ENCODE peak calls at places on chromosomes 2 and 18, in eight cellular contexts. P is endothelial cell of umbilical vein, R is astrocyte of the spinal cord, G is foreskin fibroblast, M is GM23248, H is skeletal muscle cell, T is A549, D is HepG2. K is an unnamed sample.

GRCh38 chr18:292271-292670 is 24.4 kb upstream of the THOC1 start:
- DNase-seq in G (peak), M (peak), H (no peak), D (no peak), P (peak), T (no peak), R (peak), K (no peak)

GRCh38 chr2:172000696-172001361 is 1.1 kb downstream of the METAP1D start:
- DNase-seq in D (no peak), T (no peak), M (peak), G (no peak), R (no peak), P (no peak), H (no peak), K (no peak)

GRCh38 chr2:129491251-129491817 is 488.1 kb upstream of the RAB6C start:
- DNase-seq in G (no peak), T (no peak), D (no peak), P (no peak), H (no peak), M (no peak), R (no peak), K (no peak)

GRCh38 chr2:130355181-130355577 is 677 bp upstream of the PTPN18 start:
- DNase-seq in T (no peak), D (no peak), H (no peak), G (no peak), R (no peak), P (no peak), M (peak), K (no peak)

GRCh38 chr2:43538034-43538670 is 57.7 kb downstream of the THADA start:
- DNase-seq in G (peak), D (no peak), M (peak), T (no peak), P (no peak), R (no peak), H (no peak), K (no peak)

GRCh38 chr2:105437708-105438103 is 38.9 kb upstream of the FHL2 start:
- DNase-seq in R (peak), M (peak), P (no peak), H (no peak), G (peak), T (no peak), D (no peak), K (no peak)

GRCh38 chr2:187862715-187863114 is 308.5 kb upstream of the TFPI start:
- DNase-seq in P (no peak), D (no peak), R (no peak), H (no peak), G (no peak), T (no peak), M (no peak), K (no peak)

GRCh38 chr2:9179572-9180201 is 26.9 kb upstream of the ASAP2 start:
- DNase-seq in R (peak), G (peak), M (peak), P (peak), D (peak), H (peak), T (peak), K (no peak)

GRCh38 chr2:197559656-197560055 is 43.8 kb downstream of the MOB4 start:
- DNase-seq in R (peak), P (no peak), H (no peak), D (no peak), M (no peak), T (no peak), G (no peak), K (no peak)

GRCh38 chr2:60470340-60470739 is 83.1 kb downstream of the BCL11A start:
- DNase-seq in P (no peak), D (no peak), H (no peak), M (no peak), R (no peak), G (no peak), T (no peak), K (no peak)

GRCh38 chr2:99854236-99854852 is 288.0 kb downstream of the AFF3 start:
- DNase-seq in M (no peak), P (no peak), G (no peak), H (no peak), T (no peak), D (no peak), R (no peak), K (no peak)

GRCh38 chr2:151437630-151438029 is 27.9 kb downstream of the RIF1 start:
- DNase-seq in G (peak), T (peak), M (peak), P (peak), D (no peak), R (peak), H (no peak), K (no peak)

GRCh38 chr2:12548906-12549305 is 167.8 kb upstream of the TRIB2 start:
- DNase-seq in H (no peak), G (peak), M (peak), P (no peak), R (no peak), D (no peak), T (no peak), K (no peak)

GRCh38 chr2:219251656-219252055 is 1.4 kb upstream of the TUBA4B start:
- DNase-seq in P (no peak), R (no peak), G (peak), M (peak), H (no peak), T (no peak), D (no peak), K (no peak)

GRCh38 chr2:146128216-146128615 is 1608.3 kb upstream of the ZEB2 start:
- DNase-seq in D (no peak), R (no peak), T (no peak), M (no peak), H (no peak), P (no peak), G (no peak), K (no peak)

GRCh38 chr18:48412339-48412929 is 3.3 kb upstream of the ZBTB7C start:
- DNase-seq in D (peak), G (peak), M (peak), P (peak), R (no peak), T (peak), H (no peak), K (no peak)

GRCh38 chr2:209331291-209331844 is 92.5 kb upstream of the MAP2 start:
- DNase-seq in P (peak), H (no peak), T (peak), D (peak), G (peak), R (peak), M (peak), K (peak)

GRCh38 chr18:3441290-3441689 is 8.7 kb upstream of the TGIF1 start:
- DNase-seq in M (peak), R (peak), T (peak), P (peak), H (no peak), D (peak), G (peak), K (no peak)

GRCh38 chr2:185984670-185985069 is 246.1 kb downstream of the FSIP2 start:
- DNase-seq in M (no peak), R (peak), H (peak), D (no peak), P (no peak), G (peak), T (no peak), K (no peak)

GRCh38 chr18:79523221-79523737 is 127.5 kb downstream of the NFATC1 start:
- DNase-seq in R (no peak), M (no peak), G (no peak), P (no peak), T (no peak), H (no peak), D (no peak), K (no peak)

GRCh38 chr18:3447035-3447894 is 2.7 kb upstream of the TGIF1 start:
- DNase-seq in R (peak), M (peak), G (peak), D (no peak), H (no peak), T (no peak), P (peak), K (no peak)

GRCh38 chr2:95323347-95324155 is 26.4 kb downstream of the KCNIP3 start:
- DNase-seq in R (no peak), T (peak), D (peak), G (peak), M (peak), H (no peak), P (no peak), K (no peak)

GRCh38 chr2:64325477-64325851 is 128.5 kb upstream of the LGALSL start:
- DNase-seq in T (no peak), R (no peak), M (peak), P (no peak), D (no peak), H (no peak), G (peak), K (no peak)

GRCh38 chr2:152743004-152743403 is 24.6 kb downstream of the ARL6IP6 start:
- DNase-seq in R (no peak), D (peak), H (no peak), G (no peak), M (peak), T (peak), P (peak), K (no peak)

GRCh38 chr2:59196511-59196910 is 955.4 kb upstream of the FANCL start:
- DNase-seq in R (peak), T (no peak), D (no peak), G (peak), M (peak), H (peak), P (no peak), K (no peak)

GRCh38 chr18:21851327-21851961 is 110.9 kb downstream of the MIB1 start:
- DNase-seq in P (peak), G (peak), R (peak), M (peak), T (peak), H (no peak), D (no peak), K (no peak)

GRCh38 chr2:168559187-168559586 is 103.1 kb downstream of the CERS6 start:
- DNase-seq in G (peak), R (no peak), P (no peak), H (no peak), M (no peak), D (no peak), T (peak), K (peak)

GRCh38 chr2:237280235-237280634 is 133.7 kb downstream of the COL6A3 start:
- DNase-seq in R (peak), T (no peak), M (peak), D (no peak), H (peak), G (peak), P (no peak), K (no peak)

DNA sequence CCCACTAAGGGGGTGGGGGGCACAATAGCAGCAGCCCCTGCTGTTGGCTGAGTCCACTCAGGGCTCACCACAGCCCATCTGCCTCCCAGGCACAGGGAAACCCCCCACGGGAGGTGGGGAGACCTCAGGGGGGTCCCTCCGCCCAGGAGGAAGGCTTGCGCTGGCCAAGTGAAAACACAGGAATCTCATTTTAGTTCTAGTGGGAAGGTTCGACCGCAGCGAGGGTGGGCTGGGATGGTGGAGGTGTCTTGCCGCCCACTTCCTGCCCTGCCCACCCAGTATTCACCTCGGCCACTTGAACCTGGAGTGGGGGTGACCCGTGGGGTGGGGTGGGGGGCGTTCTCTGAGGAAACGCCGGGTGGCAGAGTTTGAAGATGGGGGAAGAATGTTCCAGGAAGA is 6.9 kb upstream of the BOK start:
- DNase-seq in M (no peak), T (no peak), D (no peak), H (no peak), G (no peak), R (no peak), P (no peak), K (no peak)
- H3K4me3 ChIP-seq in M (no peak), T (no peak), D (peak), H (no peak), G (no peak), R (no peak), P (no peak), K (no peak)

GRCh38 chr2:48856144-48856543 is 100.6 kb upstream of the LHCGR start:
- DNase-seq in G (no peak), H (no peak), P (no peak), T (no peak), D (no peak), M (no peak), R (no peak), K (peak)
- H3K4me3 ChIP-seq in G (no peak), H (no peak), P (no peak), T (no peak), D (no peak), M (no peak), R (no peak), K (no peak)

GRCh38 chr2:102337012-102337411 is 18.6 kb upstream of the IL18R1 start:
- DNase-seq in G (peak), P (peak), D (no peak), T (peak), M (peak), R (no peak), H (no peak), K (no peak)

GRCh38 chr2:102334471-102334870 is 21.1 kb upstream of the IL18R1 start:
- DNase-seq in H (no peak), R (no peak), M (peak), T (no peak), G (peak), P (peak), D (no peak), K (no peak)

GRCh38 chr2:102335871-102336366 is 19.7 kb upstream of the IL18R1 start:
- DNase-seq in H (no peak), P (peak), G (no peak), T (no peak), M (no peak), D (no peak), R (no peak), K (no peak)

GRCh38 chr2:102337481-102338386 is 17.9 kb upstream of the IL18R1 start:
- DNase-seq in H (no peak), D (no peak), T (no peak), M (peak), G (peak), R (no peak), P (peak), K (no peak)

DNA sequence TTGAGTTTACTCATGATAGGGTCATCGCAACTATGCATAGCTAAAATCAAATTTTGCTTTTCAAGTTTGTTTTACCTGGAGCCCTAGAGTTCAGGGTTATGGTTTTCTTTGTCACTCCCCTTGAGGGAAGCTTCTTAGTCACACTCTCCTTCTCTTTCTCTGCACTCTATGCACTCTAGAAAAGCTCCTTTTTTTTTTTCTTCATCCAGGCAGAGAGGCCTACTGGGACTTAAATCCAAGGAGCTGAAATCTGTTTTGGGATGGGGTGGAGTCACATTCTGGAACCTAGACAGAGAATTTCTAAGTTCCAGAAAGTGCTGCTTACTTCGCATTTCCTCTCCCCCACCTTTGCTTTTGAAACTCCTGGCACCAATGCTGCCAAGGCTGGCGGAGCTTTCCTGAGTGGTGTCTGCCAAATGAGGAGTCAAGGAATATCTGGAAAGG is 19.1 kb upstream of the IL18R1 start:
- DNase-seq in G (no peak), H (no peak), T (peak), P (peak), R (no peak), D (no peak), M (peak), K (no peak)
- H3K4me3 ChIP-seq in G (no peak), H (no peak), T (no peak), P (peak), R (no peak), D (no peak), M (no peak), K (no peak)

GRCh38 chr18:63150326-63150725 is 169.2 kb downstream of the BCL2 start:
- DNase-seq in M (no peak), D (no peak), P (no peak), G (no peak), T (no peak), H (no peak), R (no peak), K (no peak)
- H3K4me3 ChIP-seq in M (no peak), D (no peak), P (no peak), G (no peak), T (no peak), H (no peak), R (no peak), K (no peak)

GRCh38 chr2:23861952-23862351 is 65.0 kb downstream of the ATAD2B start:
- DNase-seq in D (no peak), M (no peak), G (no peak), R (no peak), H (no peak), P (no peak), T (no peak), K (no peak)
- H3K4me3 ChIP-seq in D (no peak), M (no peak), G (no peak), R (no peak), H (no peak), P (no peak), T (no peak), K (no peak)